ENCODE peak calls at places on chromosomes 4 and X, in ten cellular contexts. One of them, this sample, is unnamed. For H3K27me3, the result is how much of the 10 kb centered on the place peaks cover.

GRCh38 chr4:139840773-139841172 is 175.2 kb downstream of the MGST2 start:
- DNase-seq in K562: no peak
- DNase-seq in adipocyte: no peak
- DNase-seq in GM23338: no peak
- DNase-seq in sigmoid colon: no peak
- DNase-seq in mammary epithelial cell: no peak
- DNase-seq in PC-3: no peak
- DNase-seq in brain microvascular endothelial cell: no peak
- DNase-seq in psoas muscle: no peak
- DNase-seq in keratinocyte: no peak
- DNase-seq in this sample: no peak

GRCh38 chr4:165203541-165204461 is 3.6 kb upstream of the KLHL2 start:
- DNase-seq in mammary epithelial cell: no peak
- DNase-seq in PC-3: peak
- DNase-seq in K562: no peak
- DNase-seq in GM23338: no peak
- DNase-seq in psoas muscle: no peak
- DNase-seq in keratinocyte: no peak
- DNase-seq in adipocyte: no peak
- DNase-seq in sigmoid colon: no peak
- DNase-seq in brain microvascular endothelial cell: no peak
- DNase-seq in this sample: no peak

GRCh38 chr4:23686169-23686903 is 203.5 kb downstream of the PPARGC1A start:
- DNase-seq in adipocyte: no peak
- DNase-seq in PC-3: no peak
- DNase-seq in keratinocyte: no peak
- DNase-seq in brain microvascular endothelial cell: no peak
- DNase-seq in K562: no peak
- DNase-seq in GM23338: no peak
- DNase-seq in mammary epithelial cell: no peak
- DNase-seq in sigmoid colon: no peak
- DNase-seq in psoas muscle: no peak
- DNase-seq in this sample: no peak

GRCh38 chr4:115841873-115842272 is 728.5 kb upstream of the NDST4 start:
- DNase-seq in mammary epithelial cell: peak
- DNase-seq in psoas muscle: no peak
- DNase-seq in adipocyte: no peak
- DNase-seq in K562: no peak
- DNase-seq in PC-3: peak
- DNase-seq in brain microvascular endothelial cell: no peak
- DNase-seq in sigmoid colon: no peak
- DNase-seq in keratinocyte: peak
- DNase-seq in GM23338: no peak
- DNase-seq in this sample: no peak

GRCh38 chrX:74579597-74580209 is 34.7 kb downstream of the RLIM start:
- DNase-seq in PC-3: no peak
- DNase-seq in sigmoid colon: no peak
- DNase-seq in psoas muscle: no peak
- DNase-seq in keratinocyte: no peak
- DNase-seq in brain microvascular endothelial cell: no peak
- DNase-seq in GM23338: no peak
- DNase-seq in mammary epithelial cell: no peak
- DNase-seq in K562: no peak
- DNase-seq in adipocyte: peak
- DNase-seq in this sample: peak

GRCh38 chrX:83759872-83760271 is 101.1 kb upstream of the CYLC1 start:
- DNase-seq in brain microvascular endothelial cell: no peak
- DNase-seq in K562: no peak
- DNase-seq in GM23338: peak
- DNase-seq in adipocyte: peak
- DNase-seq in sigmoid colon: no peak
- DNase-seq in psoas muscle: no peak
- DNase-seq in keratinocyte: no peak
- DNase-seq in PC-3: peak
- DNase-seq in mammary epithelial cell: no peak
- DNase-seq in this sample: peak

GRCh38 chr4:103018391-103019318 is 850 bp downstream of the SLC9B1 start:
- DNase-seq in mammary epithelial cell: no peak
- DNase-seq in adipocyte: peak
- DNase-seq in PC-3: no peak
- DNase-seq in psoas muscle: peak
- DNase-seq in keratinocyte: no peak
- DNase-seq in GM23338: peak
- DNase-seq in brain microvascular endothelial cell: peak
- DNase-seq in sigmoid colon: peak
- DNase-seq in K562: peak
- DNase-seq in this sample: no peak

GRCh38 chr4:108118505-108118904 is 50.2 kb downstream of the LEF1 start:
- DNase-seq in mammary epithelial cell: peak
- DNase-seq in sigmoid colon: no peak
- DNase-seq in psoas muscle: no peak
- DNase-seq in adipocyte: peak
- DNase-seq in PC-3: peak
- DNase-seq in GM23338: no peak
- DNase-seq in K562: peak
- DNase-seq in brain microvascular endothelial cell: peak
- DNase-seq in keratinocyte: no peak
- DNase-seq in this sample: no peak

GRCh38 chrX:46547857-46548256 is 2.6 kb upstream of the ZNF674 start:
- DNase-seq in PC-3: peak
- DNase-seq in K562: no peak
- DNase-seq in keratinocyte: peak
- DNase-seq in brain microvascular endothelial cell: peak
- DNase-seq in psoas muscle: no peak
- DNase-seq in adipocyte: peak
- DNase-seq in GM23338: no peak
- DNase-seq in sigmoid colon: no peak
- DNase-seq in mammary epithelial cell: peak
- DNase-seq in this sample: peak

GRCh38 chrX:16610121-16610565 is 39.8 kb upstream of the S100G start:
- DNase-seq in GM23338: no peak
- DNase-seq in brain microvascular endothelial cell: peak
- DNase-seq in adipocyte: peak
- DNase-seq in K562: no peak
- DNase-seq in keratinocyte: no peak
- DNase-seq in sigmoid colon: no peak
- DNase-seq in psoas muscle: no peak
- DNase-seq in mammary epithelial cell: peak
- DNase-seq in PC-3: peak
- DNase-seq in this sample: peak

GRCh38 chrX:46589977-46590723 is 16.6 kb downstream of the CHST7 start:
- DNase-seq in mammary epithelial cell: peak
- DNase-seq in GM23338: no peak
- DNase-seq in brain microvascular endothelial cell: no peak
- DNase-seq in keratinocyte: no peak
- DNase-seq in adipocyte: peak
- DNase-seq in PC-3: peak
- DNase-seq in psoas muscle: no peak
- DNase-seq in sigmoid colon: no peak
- DNase-seq in K562: no peak
- DNase-seq in this sample: peak

GRCh38 chr4:1176398-1177273 is 4.3 kb upstream of the SPON2 start:
- DNase-seq in K562: no peak
- DNase-seq in adipocyte: no peak
- DNase-seq in sigmoid colon: no peak
- DNase-seq in psoas muscle: no peak
- DNase-seq in mammary epithelial cell: no peak
- DNase-seq in brain microvascular endothelial cell: no peak
- DNase-seq in GM23338: no peak
- DNase-seq in keratinocyte: no peak
- DNase-seq in PC-3: no peak
- DNase-seq in this sample: no peak

GRCh38 chr4:54571762-54572542 is 85.8 kb upstream of the KIT start:
- DNase-seq in keratinocyte: no peak
- DNase-seq in mammary epithelial cell: no peak
- DNase-seq in brain microvascular endothelial cell: no peak
- DNase-seq in K562: no peak
- DNase-seq in sigmoid colon: no peak
- DNase-seq in adipocyte: no peak
- DNase-seq in GM23338: peak
- DNase-seq in psoas muscle: no peak
- DNase-seq in PC-3: no peak
- DNase-seq in this sample: no peak

GRCh38 chr4:66465111-66465510 is 794.8 kb upstream of the EPHA5 start:
- DNase-seq in psoas muscle: no peak
- DNase-seq in GM23338: no peak
- DNase-seq in adipocyte: peak
- DNase-seq in K562: no peak
- DNase-seq in mammary epithelial cell: peak
- DNase-seq in keratinocyte: no peak
- DNase-seq in PC-3: peak
- DNase-seq in brain microvascular endothelial cell: no peak
- DNase-seq in sigmoid colon: no peak
- DNase-seq in this sample: peak

GRCh38 chr4:32199639-32200038 is 1479.5 kb downstream of the PCDH7 start:
- DNase-seq in K562: no peak
- DNase-seq in sigmoid colon: no peak
- DNase-seq in psoas muscle: no peak
- DNase-seq in brain microvascular endothelial cell: no peak
- DNase-seq in PC-3: no peak
- DNase-seq in keratinocyte: no peak
- DNase-seq in GM23338: no peak
- DNase-seq in mammary epithelial cell: no peak
- DNase-seq in adipocyte: no peak
- DNase-seq in this sample: no peak

GRCh38 chrX:74383611-74384010 is 37.7 kb upstream of the SLC16A2 start:
- DNase-seq in mammary epithelial cell: peak
- DNase-seq in adipocyte: peak
- DNase-seq in PC-3: peak
- DNase-seq in brain microvascular endothelial cell: peak
- DNase-seq in GM23338: peak
- DNase-seq in sigmoid colon: no peak
- DNase-seq in keratinocyte: no peak
- DNase-seq in psoas muscle: no peak
- DNase-seq in K562: no peak
- DNase-seq in this sample: peak

GRCh38 chrX:107445146-107445545 is 4.3 kb upstream of the FRMPD3 start:
- DNase-seq in K562: no peak
- DNase-seq in PC-3: no peak
- DNase-seq in mammary epithelial cell: no peak
- DNase-seq in brain microvascular endothelial cell: no peak
- DNase-seq in GM23338: no peak
- DNase-seq in adipocyte: no peak
- DNase-seq in psoas muscle: no peak
- DNase-seq in keratinocyte: no peak
- DNase-seq in sigmoid colon: no peak
- DNase-seq in this sample: no peak
- H3K27me3 ChIP-seq in K562: under half
- H3K27me3 ChIP-seq in PC-3: under half
- H3K27me3 ChIP-seq in mammary epithelial cell: under half
- H3K27me3 ChIP-seq in brain microvascular endothelial cell: under half
- H3K27me3 ChIP-seq in GM23338: under half
- H3K27me3 ChIP-seq in adipocyte: half or more
- H3K27me3 ChIP-seq in psoas muscle: under half
- H3K27me3 ChIP-seq in keratinocyte: under half
- H3K27me3 ChIP-seq in sigmoid colon: under half
- H3K27me3 ChIP-seq in this sample: under half

DNA sequence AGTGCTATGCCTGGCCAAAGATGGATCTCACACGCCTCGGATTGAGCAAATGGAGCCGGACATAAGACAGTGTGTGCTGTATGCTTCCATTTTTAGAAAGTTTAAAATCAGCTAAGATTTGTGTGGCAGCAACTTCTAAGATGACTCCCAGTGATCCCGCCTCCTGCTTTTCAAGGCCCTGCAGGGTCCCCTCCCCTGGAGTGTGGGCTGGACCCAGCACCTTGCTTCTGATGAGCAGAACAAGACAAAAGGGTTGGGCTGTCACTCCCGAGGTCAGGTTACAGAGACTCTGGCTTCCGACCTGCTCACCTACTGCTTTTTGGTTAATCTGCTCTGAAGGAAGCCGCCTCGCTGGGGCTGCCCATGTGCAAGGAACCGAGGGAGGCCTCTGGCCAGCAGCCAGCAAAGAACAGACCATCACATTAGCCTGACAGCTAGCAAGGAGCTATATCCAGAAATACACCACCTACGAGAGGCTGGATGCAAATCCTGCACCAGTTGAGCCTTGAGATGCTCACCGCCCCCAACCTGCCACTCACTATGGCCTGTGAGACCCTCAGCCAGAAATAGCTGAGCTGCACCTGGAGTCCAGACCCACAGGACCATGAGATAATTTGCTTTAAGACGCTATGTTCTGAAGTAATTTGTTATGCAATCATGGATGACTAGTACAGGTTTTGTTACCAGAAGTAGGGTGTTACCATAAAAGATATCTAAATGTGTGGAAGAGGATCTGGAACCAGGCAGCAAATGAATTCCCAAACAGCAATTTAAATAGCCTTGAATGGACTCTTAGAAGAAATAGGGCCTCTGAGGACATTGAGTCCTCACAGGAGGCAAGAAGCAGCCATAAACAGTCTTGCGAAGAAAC is 47.6 kb downstream of the CRMP1 start:
- DNase-seq in GM23338: no peak
- DNase-seq in sigmoid colon: no peak
- DNase-seq in keratinocyte: no peak
- DNase-seq in psoas muscle: no peak
- DNase-seq in mammary epithelial cell: no peak
- DNase-seq in adipocyte: no peak
- DNase-seq in PC-3: no peak
- DNase-seq in brain microvascular endothelial cell: no peak
- DNase-seq in K562: no peak
- DNase-seq in this sample: no peak
- H3K27me3 ChIP-seq in GM23338: under half
- H3K27me3 ChIP-seq in sigmoid colon: under half
- H3K27me3 ChIP-seq in keratinocyte: under half
- H3K27me3 ChIP-seq in psoas muscle: under half
- H3K27me3 ChIP-seq in mammary epithelial cell: under half
- H3K27me3 ChIP-seq in adipocyte: under half
- H3K27me3 ChIP-seq in PC-3: under half
- H3K27me3 ChIP-seq in brain microvascular endothelial cell: under half
- H3K27me3 ChIP-seq in K562: under half
- H3K27me3 ChIP-seq in this sample: under half

DNA sequence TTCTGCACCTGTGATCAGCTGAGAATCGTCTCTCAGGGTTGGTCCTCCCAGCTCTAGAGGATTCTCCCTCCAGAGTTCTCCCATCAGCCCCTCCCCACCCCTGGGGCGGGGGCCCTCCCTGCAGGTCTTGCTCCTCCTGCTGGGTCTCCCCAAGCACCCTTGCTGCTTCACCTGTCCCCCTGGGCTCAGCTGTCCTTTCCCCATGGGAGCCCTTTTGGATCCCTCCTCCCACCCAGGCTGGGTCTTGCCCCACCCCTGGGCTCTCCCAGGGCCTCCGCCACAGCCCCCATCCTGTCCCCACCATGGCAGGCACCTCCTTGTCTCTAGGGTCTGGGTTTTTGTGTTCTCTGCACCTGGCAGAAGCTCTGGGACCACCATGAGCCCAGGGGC is 22.1 kb downstream of the PSAPL1 start:
- DNase-seq in adipocyte: no peak
- DNase-seq in K562: no peak
- DNase-seq in PC-3: no peak
- DNase-seq in brain microvascular endothelial cell: no peak
- DNase-seq in GM23338: no peak
- DNase-seq in psoas muscle: no peak
- DNase-seq in keratinocyte: no peak
- DNase-seq in mammary epithelial cell: no peak
- DNase-seq in sigmoid colon: peak
- DNase-seq in this sample: no peak
- H3K27me3 ChIP-seq in adipocyte: under half
- H3K27me3 ChIP-seq in K562: under half
- H3K27me3 ChIP-seq in PC-3: under half
- H3K27me3 ChIP-seq in brain microvascular endothelial cell: under half
- H3K27me3 ChIP-seq in GM23338: half or more
- H3K27me3 ChIP-seq in psoas muscle: under half
- H3K27me3 ChIP-seq in keratinocyte: under half
- H3K27me3 ChIP-seq in mammary epithelial cell: under half
- H3K27me3 ChIP-seq in sigmoid colon: under half
- H3K27me3 ChIP-seq in this sample: under half

GRCh38 chrX:69277369-69277768 is 112.1 kb upstream of the PJA1 start:
- DNase-seq in mammary epithelial cell: no peak
- DNase-seq in GM23338: no peak
- DNase-seq in psoas muscle: no peak
- DNase-seq in sigmoid colon: no peak
- DNase-seq in brain microvascular endothelial cell: no peak
- DNase-seq in adipocyte: no peak
- DNase-seq in PC-3: no peak
- DNase-seq in K562: no peak
- DNase-seq in keratinocyte: no peak
- DNase-seq in this sample: no peak
- H3K27me3 ChIP-seq in mammary epithelial cell: under half
- H3K27me3 ChIP-seq in GM23338: under half
- H3K27me3 ChIP-seq in psoas muscle: under half
- H3K27me3 ChIP-seq in sigmoid colon: under half
- H3K27me3 ChIP-seq in brain microvascular endothelial cell: under half
- H3K27me3 ChIP-seq in adipocyte: half or more
- H3K27me3 ChIP-seq in PC-3: under half
- H3K27me3 ChIP-seq in K562: under half
- H3K27me3 ChIP-seq in keratinocyte: under half
- H3K27me3 ChIP-seq in this sample: under half